ENCODE peak calls at places on chromosome 4, in seven cellular contexts. D is neuronal stem cell, V is mesendoderm, M is IMR-90, Q is mesenchymal stem cell, H is trophoblast cell, T is H1. C is an unnamed sample.
A peak's percentile ranks its signal among the peaks of the same experiment; 100 is the strongest.

GRCh38 chr4:40990899-40991265 is 223.5 kb downstream of the APBB2 start:
- DNase-seq in D (no peak), V (no peak), M (peak; percentile 28), Q (no peak), H (no peak), T (no peak), C (no peak)

GRCh38 chr4:154781983-154782293 is 866 bp downstream of the RBM46 start:
- DNase-seq in D (no peak), V (no peak), M (no peak), Q (no peak), H (no peak), T (no peak), C (no peak)

GRCh38 chr4:168723020-168723419 is 226.2 kb downstream of the PALLD start:
- DNase-seq in D (no peak), V (no peak), M (peak; percentile 75), Q (peak; percentile 59), H (no peak), T (no peak), C (no peak)

GRCh38 chr4:35463251-35463952 is 780.9 kb downstream of the ARAP2 start:
- DNase-seq in D (no peak), V (peak; percentile 21), M (no peak), Q (no peak), H (no peak), T (peak; percentile 45), C (peak; percentile 34)

GRCh38 chr4:79467246-79467932 is 59.4 kb upstream of the GK2 start:
- DNase-seq in D (no peak), V (no peak), M (no peak), Q (no peak), H (no peak), T (no peak), C (no peak)

GRCh38 chr4:141802324-141802723 is 165.9 kb downstream of the IL15 start:
- DNase-seq in D (no peak), V (no peak), M (peak; percentile 82), Q (no peak), H (no peak), T (no peak), C (no peak)

GRCh38 chr4:123555500-123556273 is 159.1 kb downstream of the SPRY1 start:
- DNase-seq in D (no peak), V (peak; percentile 23), M (peak; percentile 74), Q (peak; percentile 86), H (peak; percentile 25), T (no peak), C (no peak)

GRCh38 chr4:159015862-159016261 is 87.0 kb upstream of the RAPGEF2 start:
- DNase-seq in D (no peak), V (no peak), M (peak; percentile 24), Q (no peak), H (no peak), T (no peak), C (no peak)

GRCh38 chr4:100721490-100721889 is 203.7 kb upstream of the EMCN start:
- DNase-seq in D (no peak), V (no peak), M (no peak), Q (no peak), H (no peak), T (no peak), C (no peak)

GRCh38 chr4:79042079-79042674 is 102.9 kb upstream of the PAQR3 start:
- DNase-seq in D (peak; percentile 26), V (peak; percentile 36), M (peak; percentile 22), Q (peak; percentile 47), H (peak; percentile 19), T (no peak), C (no peak)

GRCh38 chr4:148074462-148074861 is 342.6 kb downstream of the ARHGAP10 start:
- DNase-seq in D (no peak), V (no peak), M (no peak), Q (no peak), H (no peak), T (no peak), C (no peak)

GRCh38 chr4:156419080-156419638 is 465.5 kb upstream of the CTSO start:
- DNase-seq in D (no peak), V (no peak), M (no peak), Q (peak; percentile 22), H (no peak), T (no peak), C (no peak)

GRCh38 chr4:108425988-108426387 is 194.4 kb upstream of the RPL34 start:
- DNase-seq in D (no peak), V (no peak), M (peak; percentile 94), Q (peak; percentile 55), H (no peak), T (no peak), C (no peak)

GRCh38 chr4:40211224-40212185 is 14.7 kb downstream of the RHOH start:
- DNase-seq in D (no peak), V (no peak), M (peak; percentile 41), Q (peak; percentile 65), H (no peak), T (no peak), C (no peak)

GRCh38 chr4:113584407-113585150 is 177.0 kb downstream of the CAMK2D start:
- DNase-seq in D (no peak), V (peak; percentile 96), M (peak; percentile 83), Q (peak; percentile 60), H (no peak), T (no peak), C (peak; percentile 68)

GRCh38 chr4:85477538-85477937 is 2.6 kb downstream of the ARHGAP24 start:
- DNase-seq in D (no peak), V (no peak), M (no peak), Q (peak; percentile 18), H (peak; percentile 26), T (no peak), C (no peak)

GRCh38 chr4:59455751-59456150 is 1744.4 kb upstream of the ADGRL3 start:
- DNase-seq in D (no peak), V (no peak), M (no peak), Q (peak; percentile 1), H (no peak), T (no peak), C (no peak)

GRCh38 chr4:53507671-53508286 is 83.5 kb downstream of the LNX1 start:
- DNase-seq in D (no peak), V (no peak), M (peak; percentile 48), Q (no peak), H (no peak), T (no peak), C (no peak)

GRCh38 chr4:147789596-147789995 is 57.7 kb downstream of the ARHGAP10 start:
- DNase-seq in D (no peak), V (no peak), M (peak; percentile 23), Q (no peak), H (no peak), T (no peak), C (no peak)

GRCh38 chr4:123398151-123398802 is 1.7 kb downstream of the SPRY1 start:
- DNase-seq in D (peak; percentile 54), V (peak; percentile 83), M (peak; percentile 62), Q (peak; percentile 69), H (peak; percentile 51), T (peak; percentile 80), C (peak; percentile 65)

GRCh38 chr4:108991929-108992328 is 229.1 kb upstream of the ETNPPL start:
- DNase-seq in D (no peak), V (no peak), M (peak; percentile 79), Q (peak; percentile 82), H (peak; percentile 3), T (no peak), C (no peak)

GRCh38 chr4:80918004-80918403 is 112.5 kb upstream of the BMP3 start:
- DNase-seq in D (no peak), V (no peak), M (peak; percentile 52), Q (no peak), H (peak; percentile 3), T (no peak), C (no peak)

GRCh38 chr4:149264093-149264733 is 551.4 kb downstream of the IQCM start:
- DNase-seq in D (peak; percentile 26), V (peak; percentile 73), M (peak; percentile 74), Q (peak; percentile 48), H (peak; percentile 23), T (peak; percentile 48), C (peak; percentile 46)

GRCh38 chr4:4302001-4302400 is 11.9 kb downstream of the ZBTB49 start:
- DNase-seq in D (no peak), V (no peak), M (no peak), Q (no peak), H (no peak), T (no peak), C (no peak)
- H2BK120ac ChIP-seq in D (no peak overlapping the region), V (no peak overlapping the region), M (no peak overlapping the region), Q (no peak overlapping the region), H (no peak overlapping the region), T (no peak overlapping the region), C (no peak overlapping the region)

DNA sequence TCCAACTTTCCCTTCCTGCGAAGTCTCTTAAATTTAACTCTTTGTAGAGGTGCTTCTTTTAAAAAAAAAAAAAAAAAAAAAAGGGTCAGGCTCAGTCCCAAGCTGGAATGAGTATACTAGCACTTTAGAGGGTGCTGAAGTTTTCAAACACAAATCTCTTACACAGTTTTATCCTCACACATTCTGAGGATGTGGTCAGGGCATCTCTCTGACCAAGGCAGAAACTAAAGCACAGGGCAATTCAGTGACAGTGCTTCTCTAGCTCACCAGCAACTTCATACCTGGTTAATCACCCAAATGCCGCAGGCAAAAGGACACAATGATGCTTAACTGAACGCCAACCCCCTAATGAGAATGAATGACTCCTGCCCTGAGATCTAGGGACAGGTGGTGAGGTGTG is 9.8 kb upstream of the PGM2 start:
- DNase-seq in D (no peak), V (no peak), M (no peak), Q (no peak), H (peak; percentile 22), T (no peak), C (no peak)
- H2BK120ac ChIP-seq in D (no peak overlapping the region), V (no peak overlapping the region), M (no peak overlapping the region), Q (no peak overlapping the region), H (no peak overlapping the region), T (no peak overlapping the region), C (no peak overlapping the region)

DNA sequence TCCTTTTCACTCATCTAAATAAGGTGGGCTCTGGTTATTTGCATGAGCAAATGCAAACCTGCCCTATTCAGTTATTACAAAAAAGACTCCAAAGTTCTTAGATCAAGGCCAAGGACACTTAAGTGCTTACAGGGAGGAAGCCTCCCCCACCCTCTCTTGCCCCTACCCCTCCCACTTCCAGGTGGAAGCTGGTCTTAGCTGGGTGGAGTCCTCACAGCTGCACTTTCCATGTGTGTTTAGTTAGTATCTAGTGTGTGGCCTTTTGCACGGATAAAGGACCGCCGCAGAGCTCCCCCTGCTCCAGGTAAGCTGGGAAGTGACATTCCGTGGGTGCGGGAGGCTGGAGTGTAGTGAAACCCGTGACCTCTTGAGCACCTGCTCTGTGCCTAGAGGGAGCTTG is at the start of gene TRIM75:
- DNase-seq in D (no peak), V (no peak), M (no peak), Q (no peak), H (no peak), T (no peak), C (no peak)
- H2BK120ac ChIP-seq in D (no peak within 1 kb of the TSS), V (no peak within 1 kb of the TSS), M (no peak within 1 kb of the TSS), Q (no peak within 1 kb of the TSS), H (no peak within 1 kb of the TSS), T (no peak within 1 kb of the TSS), C (no peak within 1 kb of the TSS)

GRCh38 chr4:118909173-118909956 is 20.7 kb downstream of the SYNPO2 start:
- DNase-seq in D (no peak), V (no peak), M (no peak), Q (no peak), H (no peak), T (no peak), C (no peak)
- H2BK120ac ChIP-seq in D (no peak overlapping the region), V (no peak overlapping the region), M (no peak overlapping the region), Q (no peak overlapping the region), H (no peak overlapping the region), T (no peak overlapping the region), C (no peak overlapping the region)

DNA sequence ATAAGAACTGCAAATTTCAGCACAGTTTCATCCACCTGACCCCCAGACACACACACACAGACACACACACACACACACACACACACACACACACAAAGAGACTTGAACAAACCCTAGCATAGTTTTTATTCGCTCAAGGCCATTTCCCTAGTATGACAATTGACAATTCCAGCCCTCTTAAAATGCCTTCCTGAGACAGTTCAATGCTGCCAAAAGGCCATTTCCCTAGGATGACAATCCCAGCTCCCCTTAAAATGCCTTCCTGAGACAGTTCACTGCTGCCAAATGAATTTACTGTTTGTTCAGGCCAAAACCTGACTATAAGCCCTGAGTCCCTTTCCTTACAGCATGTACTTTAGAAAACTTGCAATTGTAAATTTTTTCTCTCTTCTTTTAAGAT is 259.5 kb upstream of the SLC7A11 start:
- DNase-seq in D (no peak), V (no peak), M (no peak), Q (no peak), H (no peak), T (no peak), C (no peak)
- H2BK120ac ChIP-seq in D (no peak overlapping the region), V (no peak overlapping the region), M (no peak overlapping the region), Q (no peak overlapping the region), H (no peak overlapping the region), T (no peak overlapping the region), C (no peak overlapping the region)